ENCODE peak calls at places on chromosomes 11 and 22, in nine cellular contexts. G is mesenteric fat pad; V is T1000; Y is CD4-positive, CD25-positive, alpha-beta regulatory T cell; Z is EL; K is hippocampal formation; B is lung; H is kidney tubule cell; L is stimulated activated naive CD4-positive, alpha-beta T cell. F is an unnamed sample.

GRCh38 chr11:82775736-82776346 is 42.2 kb upstream of the FAM181B start:
- DNase-seq in G (no peak), V (peak; percentile 13), Y (no peak), Z (peak; percentile 79), K (no peak), B (no peak), H (peak; percentile 59), L (peak; percentile 4), F (peak; percentile 77)

GRCh38 chr11:69377029-69377952 is 83.3 kb downstream of the MYEOV start:
- DNase-seq in G (no peak), V (no peak), Y (no peak), Z (no peak), K (no peak), B (no peak), H (no peak), L (no peak), F (no peak)

GRCh38 chr11:87352759-87353707 is 315.3 kb downstream of the TMEM135 start:
- DNase-seq in G (peak; percentile 96), V (peak; percentile 73), Y (peak; percentile 71), Z (peak; percentile 90), K (peak; percentile 45), B (peak; percentile 83), H (peak; percentile 82), L (peak; percentile 66), F (peak; percentile 96)

GRCh38 chr22:22721681-22722309 is 77.4 kb downstream of the GGTLC2 start:
- DNase-seq in G (no peak), V (no peak), Y (no peak), Z (peak; percentile 9), K (no peak), B (no peak), H (peak; percentile 81), L (no peak), F (no peak)

GRCh38 chr11:86923993-86924766 is 31.0 kb downstream of the FZD4 start:
- DNase-seq in G (no peak), V (no peak), Y (no peak), Z (no peak), K (no peak), B (no peak), H (peak; percentile 96), L (no peak), F (peak; percentile 90)

GRCh38 chr11:6855971-6856542 is 6.8 kb upstream of the OR10A2 start:
- DNase-seq in G (no peak), V (no peak), Y (no peak), Z (peak; percentile 73), K (no peak), B (no peak), H (peak; percentile 79), L (no peak), F (no peak)

GRCh38 chr11:119481021-119481666 is 58.2 kb upstream of the THY1 start:
- DNase-seq in G (peak; percentile 94), V (peak; percentile 87), Y (peak; percentile 33), Z (peak; percentile 84), K (peak; percentile 13), B (peak; percentile 78), H (peak; percentile 87), L (peak; percentile 38), F (peak; percentile 99)

GRCh38 chr11:13238879-13239514 is 38.6 kb upstream of the BMAL1 start:
- DNase-seq in G (no peak), V (no peak), Y (peak; percentile 53), Z (peak; percentile 62), K (no peak), B (peak; percentile 64), H (peak; percentile 62), L (peak; percentile 25), F (peak; percentile 65)

GRCh38 chr22:26170795-26171194 is 1.5 kb downstream of the SEZ6L start:
- DNase-seq in G (no peak), V (no peak), Y (no peak), Z (no peak), K (peak; percentile 32), B (no peak), H (no peak), L (no peak), F (peak; percentile 23)

GRCh38 chr22:31586137-31586920 is 75.7 kb downstream of the PISD start:
- DNase-seq in G (no peak), V (no peak), Y (no peak), Z (peak; percentile 54), K (no peak), B (no peak), H (no peak), L (no peak), F (peak; percentile 43)

GRCh38 chr11:106087815-106088435 is 10.5 kb downstream of the AASDHPPT start:
- DNase-seq in G (no peak), V (no peak), Y (peak; percentile 21), Z (peak; percentile 45), K (peak; percentile 29), B (no peak), H (peak; percentile 54), L (peak; percentile 6), F (peak; percentile 70)

GRCh38 chr11:16341853-16342252 is 14.5 kb downstream of the SOX6 start:
- DNase-seq in G (no peak), V (no peak), Y (no peak), Z (no peak), K (no peak), B (no peak), H (no peak), L (no peak), F (no peak)

GRCh38 chr11:68584097-68584496 is 100.2 kb upstream of the GAL start:
- DNase-seq in G (no peak), V (no peak), Y (peak; percentile 37), Z (peak; percentile 14), K (no peak), B (peak; percentile 33), H (peak; percentile 27), L (peak; percentile 31), F (peak; percentile 71)

GRCh38 chr22:42277988-42278776 is 7.7 kb upstream of the TCF20 start:
- DNase-seq in G (no peak), V (no peak), Y (no peak), Z (no peak), K (peak; percentile 23), B (no peak), H (no peak), L (no peak), F (peak; percentile 75)